ENCODE peak calls at places on chromosomes 3 and 15, in nine cellular contexts. I, B, D, R, J, O, T, Z and F are unnamed samples.

GRCh38 chr3:15327941-15328340 is 4.4 kb downstream of the SH3BP5 start:
- DNase-seq in I (no peak), B (no peak), D (no peak), R (no peak), J (no peak), O (no peak), T (no peak), Z (no peak), F (no peak)

GRCh38 chr3:175748087-175748732 is 889.1 kb downstream of the NAALADL2 start:
- DNase-seq in I (no peak), B (no peak), D (no peak), R (no peak), J (no peak), O (no peak), T (no peak), Z (no peak), F (no peak)

GRCh38 chr3:194871143-194871863 is 185.6 kb downstream of the FAM43A start:
- DNase-seq in I (no peak), B (peak; percentile 85), D (peak; percentile 46), R (peak; percentile 57), J (peak; percentile 60), O (peak; percentile 93), T (peak; percentile 78), Z (peak; percentile 82), F (no peak)

GRCh38 chr3:94307588-94307987 is 244.7 kb downstream of the NSUN3 start:
- DNase-seq in I (no peak), B (no peak), D (no peak), R (no peak), J (no peak), O (no peak), T (no peak), Z (no peak), F (no peak)

GRCh38 chr15:45023659-45024320 is 795 bp downstream of the SORD start:
- DNase-seq in I (peak; percentile 83), B (no peak), D (no peak), R (no peak), J (no peak), O (peak; percentile 27), T (no peak), Z (peak; percentile 19), F (no peak)

GRCh38 chr3:158731938-158732855 is at the start of gene RARRES1:
- DNase-seq in I (peak; percentile 76), B (peak; percentile 75), D (peak; percentile 55), R (peak; percentile 70), J (no peak), O (peak; percentile 88), T (no peak), Z (peak; percentile 71), F (no peak)

GRCh38 chr15:98017150-98017964 is 56.9 kb downstream of the ARRDC4 start:
- DNase-seq in I (no peak), B (no peak), D (no peak), R (no peak), J (no peak), O (no peak), T (no peak), Z (no peak), F (peak; percentile 90)

GRCh38 chr3:43998841-43999805 is 242.6 kb upstream of the TOPAZ1 start:
- DNase-seq in I (no peak), B (peak; percentile 4), D (peak; percentile 82), R (no peak), J (no peak), O (peak; percentile 83), T (no peak), Z (peak; percentile 69), F (no peak)

GRCh38 chr15:41474436-41474835 is 19.2 kb upstream of the ITPKA start:
- DNase-seq in I (peak; percentile 59), B (no peak), D (no peak), R (peak; percentile 47), J (no peak), O (no peak), T (no peak), Z (no peak), F (no peak)

GRCh38 chr15:59376735-59377134 is 4.1 kb upstream of the MYO1E start:
- DNase-seq in I (no peak), B (no peak), D (no peak), R (no peak), J (no peak), O (no peak), T (no peak), Z (peak; percentile 31), F (no peak)

GRCh38 chr3:20451170-20451569 is 265.2 kb upstream of the SGO1 start:
- DNase-seq in I (no peak), B (no peak), D (no peak), R (no peak), J (no peak), O (no peak), T (no peak), Z (no peak), F (no peak)

GRCh38 chr3:176937546-176937945 is 259.7 kb downstream of the TBL1XR1 start:
- DNase-seq in I (no peak), B (no peak), D (no peak), R (no peak), J (no peak), O (no peak), T (no peak), Z (no peak), F (no peak)

GRCh38 chr3:74267583-74268184 is 346.8 kb downstream of the CNTN3 start:
- DNase-seq in I (peak; percentile 60), B (peak; percentile 51), D (peak; percentile 52), R (no peak), J (no peak), O (peak; percentile 81), T (peak; percentile 1), Z (peak; percentile 81), F (no peak)

GRCh38 chr3:57956119-57956832 is 51.9 kb upstream of the FLNB start:
- DNase-seq in I (no peak), B (peak; percentile 90), D (no peak), R (no peak), J (no peak), O (no peak), T (peak; percentile 71), Z (peak; percentile 80), F (no peak)

GRCh38 chr3:17645074-17645698 is 97.2 kb downstream of the TBC1D5 start:
- DNase-seq in I (no peak), B (peak; percentile 81), D (no peak), R (no peak), J (peak; percentile 43), O (peak; percentile 75), T (no peak), Z (peak; percentile 83), F (no peak)

DNA sequence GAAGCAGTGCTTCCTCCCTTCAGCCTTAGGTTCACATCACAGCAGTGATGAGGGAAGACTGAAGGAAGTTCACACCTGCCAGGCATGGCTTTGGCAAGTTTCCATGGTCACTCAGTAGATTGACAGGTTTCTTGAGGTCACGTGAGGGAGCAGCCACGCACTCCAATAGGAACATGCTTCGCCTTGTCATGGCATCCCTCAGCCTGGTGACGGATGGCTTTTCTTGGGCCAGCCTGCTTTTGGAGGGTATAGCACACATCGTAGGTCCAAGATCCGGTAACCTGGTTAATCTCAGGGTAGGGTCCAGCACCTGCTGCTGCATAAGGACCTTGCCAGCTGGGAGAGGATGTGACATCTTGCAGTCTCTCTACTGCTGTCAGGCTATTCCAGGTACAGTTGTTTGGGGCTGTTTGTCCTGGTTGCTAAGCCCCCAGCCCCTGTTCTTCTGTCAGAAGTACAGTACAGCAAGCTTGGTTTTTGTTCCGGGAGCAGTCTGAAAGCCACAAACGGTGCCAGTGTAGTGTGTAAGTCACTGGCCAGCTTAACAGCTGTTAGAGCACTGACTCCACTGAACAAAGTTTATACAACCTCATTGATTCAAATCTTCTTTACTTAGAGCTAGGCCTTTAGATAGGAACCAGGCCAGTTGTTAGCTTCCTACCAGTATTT is 42.3 kb downstream of the PSMD6 start:
- DNase-seq in I (no peak), B (no peak), D (no peak), R (no peak), J (no peak), O (no peak), T (no peak), Z (no peak), F (no peak)
- H3K4me1 ChIP-seq in I (peaks cover 19% of the 10 kb centered on the region), B (no peaks in the 10 kb centered on the region), D (no peaks in the 10 kb centered on the region), R (peaks cover 10% of the 10 kb centered on the region), J (no peaks in the 10 kb centered on the region), O (peaks cover 12% of the 10 kb centered on the region), T (peaks cover 41% of the 10 kb centered on the region), Z (peaks cover 11% of the 10 kb centered on the region), F (peaks cover 31% of the 10 kb centered on the region)

GRCh38 chr3:13548696-13549512 is at the start of gene FBLN2:
- DNase-seq in I (no peak), B (peak; percentile 52), D (peak; percentile 71), R (peak; percentile 33), J (no peak), O (peak; percentile 83), T (no peak), Z (peak; percentile 32), F (no peak)
- H3K4me1 ChIP-seq in I (no peaks in the 10 kb centered on the region), B (peaks cover 31% of the 10 kb centered on the region), D (no peaks in the 10 kb centered on the region), R (peaks cover 13% of the 10 kb centered on the region), J (no peaks in the 10 kb centered on the region), O (peaks cover 14% of the 10 kb centered on the region), T (peaks cover 27% of the 10 kb centered on the region), Z (no peaks in the 10 kb centered on the region), F (peaks cover 58% of the 10 kb centered on the region)

GRCh38 chr3:56320907-56321306 is 147.4 kb downstream of the ERC2 start:
- DNase-seq in I (no peak), B (no peak), D (no peak), R (no peak), J (no peak), O (no peak), T (no peak), Z (no peak), F (no peak)

GRCh38 chr3:56322862-56323261 is 145.4 kb downstream of the ERC2 start:
- DNase-seq in I (no peak), B (peak; percentile 4), D (no peak), R (no peak), J (no peak), O (no peak), T (no peak), Z (no peak), F (no peak)

GRCh38 chr3:56323986-56324420 is 144.3 kb downstream of the ERC2 start:
- DNase-seq in I (no peak), B (peak; percentile 96), D (no peak), R (no peak), J (no peak), O (peak; percentile 44), T (no peak), Z (peak; percentile 53), F (peak; percentile 74)

GRCh38 chr3:56321383-56321782 is 146.9 kb downstream of the ERC2 start:
- DNase-seq in I (no peak), B (peak; percentile 10), D (no peak), R (no peak), J (no peak), O (no peak), T (no peak), Z (no peak), F (no peak)

GRCh38 chr3:56321892-56322291 is 146.4 kb downstream of the ERC2 start:
- DNase-seq in I (no peak), B (no peak), D (no peak), R (no peak), J (no peak), O (no peak), T (no peak), Z (no peak), F (no peak)
- H3K4me1 ChIP-seq in I (no peaks in the 10 kb centered on the region), B (peaks cover 2% of the 10 kb centered on the region), D (peaks cover 7% of the 10 kb centered on the region), R (no peaks in the 10 kb centered on the region), J (no peaks in the 10 kb centered on the region), O (no peaks in the 10 kb centered on the region), T (no peaks in the 10 kb centered on the region), Z (no peaks in the 10 kb centered on the region), F (peaks cover 4% of the 10 kb centered on the region)

DNA sequence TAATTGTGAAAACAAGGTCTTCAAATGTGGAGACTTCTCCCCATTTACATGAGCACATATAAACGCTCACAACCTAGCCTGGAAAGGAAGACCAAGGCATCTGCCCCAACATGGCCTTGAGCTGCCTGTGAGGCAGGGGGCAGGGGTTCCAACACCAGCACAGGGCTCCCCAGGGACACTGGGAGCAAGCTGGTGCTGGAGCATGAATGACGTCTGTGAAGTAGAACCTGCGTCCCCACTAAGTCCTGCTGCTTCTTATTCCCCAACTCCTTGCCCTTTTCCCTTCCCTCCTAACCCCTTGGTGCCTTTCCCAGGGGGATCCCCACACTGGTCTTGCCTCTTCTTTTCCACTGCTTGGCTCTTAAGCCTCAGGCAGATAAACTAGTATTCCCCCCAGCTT is 93.1 kb downstream of the RBPMS2 start:
- DNase-seq in I (no peak), B (no peak), D (no peak), R (no peak), J (no peak), O (no peak), T (no peak), Z (no peak), F (no peak)
- H3K4me1 ChIP-seq in I (no peaks in the 10 kb centered on the region), B (peaks cover 2% of the 10 kb centered on the region), D (no peaks in the 10 kb centered on the region), R (no peaks in the 10 kb centered on the region), J (no peaks in the 10 kb centered on the region), O (no peaks in the 10 kb centered on the region), T (no peaks in the 10 kb centered on the region), Z (no peaks in the 10 kb centered on the region), F (peaks cover 32% of the 10 kb centered on the region)